ENCODE peak calls at places on chromosomes 2 and 18, in six cellular contexts. One of them, this sample, is unnamed.

GRCh38 chr2:12948231-12948962 is 231.7 kb downstream of the TRIB2 start:
- DNase-seq in spleen: no peak
- DNase-seq in Calu3: no peak
- DNase-seq in neural crest cell: no peak
- DNase-seq in HepG2: no peak
- DNase-seq in BJ: no peak
- DNase-seq in this sample: no peak

GRCh38 chr2:44171018-44171417 is 2.3 kb downstream of the PPM1B start:
- DNase-seq in spleen: no peak
- DNase-seq in Calu3: no peak
- DNase-seq in neural crest cell: no peak
- DNase-seq in HepG2: peak
- DNase-seq in BJ: peak
- DNase-seq in this sample: no peak

GRCh38 chr2:42906557-42907380 is 114.4 kb upstream of the HAAO start:
- DNase-seq in spleen: no peak
- DNase-seq in Calu3: peak
- DNase-seq in neural crest cell: no peak
- DNase-seq in HepG2: no peak
- DNase-seq in BJ: peak
- DNase-seq in this sample: no peak

GRCh38 chr18:60667016-60667415 is 294.4 kb upstream of the MC4R start:
- DNase-seq in spleen: no peak
- DNase-seq in Calu3: no peak
- DNase-seq in neural crest cell: no peak
- DNase-seq in HepG2: no peak
- DNase-seq in BJ: no peak
- DNase-seq in this sample: no peak

GRCh38 chr2:119240311-119241204 is 16.9 kb downstream of the STEAP3 start:
- DNase-seq in spleen: no peak
- DNase-seq in Calu3: peak
- DNase-seq in neural crest cell: no peak
- DNase-seq in HepG2: peak
- DNase-seq in BJ: no peak
- DNase-seq in this sample: no peak

GRCh38 chr2:133908171-133908570 is 339.9 kb upstream of the NCKAP5 start:
- DNase-seq in spleen: no peak
- DNase-seq in Calu3: no peak
- DNase-seq in neural crest cell: no peak
- DNase-seq in HepG2: no peak
- DNase-seq in BJ: no peak
- DNase-seq in this sample: no peak

GRCh38 chr2:25881759-25882158 is 3.5 kb upstream of the ASXL2 start:
- DNase-seq in spleen: no peak
- DNase-seq in Calu3: no peak
- DNase-seq in neural crest cell: no peak
- DNase-seq in HepG2: no peak
- DNase-seq in BJ: no peak
- DNase-seq in this sample: no peak

GRCh38 chr2:3288455-3289163 is 89.0 kb downstream of the EIPR1 start:
- DNase-seq in spleen: peak
- DNase-seq in Calu3: no peak
- DNase-seq in neural crest cell: no peak
- DNase-seq in HepG2: no peak
- DNase-seq in BJ: no peak
- DNase-seq in this sample: no peak

DNA sequence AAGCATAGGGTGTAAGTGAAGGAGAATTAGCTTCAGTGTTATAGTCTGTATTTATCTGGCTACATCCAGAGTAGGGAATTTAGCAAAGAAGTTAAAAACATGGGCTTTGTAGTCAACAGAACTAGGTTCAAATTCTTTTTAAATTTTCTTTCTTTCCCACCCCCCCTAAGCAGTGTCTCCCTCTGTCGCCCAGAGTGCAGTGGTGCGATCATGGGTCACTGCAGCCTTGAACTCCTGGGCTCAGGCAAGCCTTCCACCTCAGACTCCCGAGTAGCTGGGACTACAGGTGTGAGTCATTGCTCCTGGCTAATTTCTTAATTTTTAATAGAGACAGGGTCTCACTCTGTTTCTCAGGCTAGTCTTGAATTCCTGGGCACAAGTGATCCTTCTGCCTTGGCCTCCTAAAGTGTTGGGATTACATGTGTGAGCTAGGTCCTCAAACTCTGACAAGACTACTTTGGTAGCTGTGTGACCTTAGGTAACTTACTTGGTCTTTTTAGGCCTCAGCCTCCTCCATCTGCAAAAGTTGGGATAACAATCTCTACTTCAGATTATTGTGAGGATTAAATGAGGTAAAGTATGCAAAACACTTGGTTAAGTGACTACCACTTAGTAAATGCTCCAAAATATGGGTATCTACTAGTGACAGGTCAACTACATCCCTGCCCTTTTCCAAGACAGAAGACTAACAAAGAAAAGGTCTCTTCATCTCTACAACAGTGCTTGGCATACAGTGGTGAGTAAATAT is 17.8 kb downstream of the DOK1 start:
- DNase-seq in spleen: no peak
- DNase-seq in Calu3: no peak
- DNase-seq in neural crest cell: no peak
- DNase-seq in HepG2: no peak
- DNase-seq in BJ: no peak
- DNase-seq in this sample: no peak
- TF ChIP-seq CTCF in spleen: no peak
- TF ChIP-seq CTCF in Calu3: no peak
- TF ChIP-seq CTCF in neural crest cell: peak
- TF ChIP-seq CTCF in HepG2: peak
- TF ChIP-seq CTCF in BJ: no peak
- TF ChIP-seq CTCF in this sample: no peak

GRCh38 chr2:30476636-30477035 is 29.6 kb downstream of the LCLAT1 start:
- DNase-seq in spleen: no peak
- DNase-seq in Calu3: no peak
- DNase-seq in neural crest cell: no peak
- DNase-seq in HepG2: no peak
- DNase-seq in BJ: no peak
- DNase-seq in this sample: no peak

GRCh38 chr2:30472326-30472725 is 25.3 kb downstream of the LCLAT1 start:
- DNase-seq in spleen: no peak
- DNase-seq in Calu3: no peak
- DNase-seq in neural crest cell: no peak
- DNase-seq in HepG2: no peak
- DNase-seq in BJ: no peak
- DNase-seq in this sample: no peak

GRCh38 chr2:30480703-30481322 is 33.8 kb downstream of the LCLAT1 start:
- DNase-seq in spleen: no peak
- DNase-seq in Calu3: peak
- DNase-seq in neural crest cell: no peak
- DNase-seq in HepG2: no peak
- DNase-seq in BJ: no peak
- DNase-seq in this sample: no peak

GRCh38 chr2:30470426-30470825 is 23.4 kb downstream of the LCLAT1 start:
- DNase-seq in spleen: no peak
- DNase-seq in Calu3: no peak
- DNase-seq in neural crest cell: no peak
- DNase-seq in HepG2: no peak
- DNase-seq in BJ: no peak
- DNase-seq in this sample: no peak

DNA sequence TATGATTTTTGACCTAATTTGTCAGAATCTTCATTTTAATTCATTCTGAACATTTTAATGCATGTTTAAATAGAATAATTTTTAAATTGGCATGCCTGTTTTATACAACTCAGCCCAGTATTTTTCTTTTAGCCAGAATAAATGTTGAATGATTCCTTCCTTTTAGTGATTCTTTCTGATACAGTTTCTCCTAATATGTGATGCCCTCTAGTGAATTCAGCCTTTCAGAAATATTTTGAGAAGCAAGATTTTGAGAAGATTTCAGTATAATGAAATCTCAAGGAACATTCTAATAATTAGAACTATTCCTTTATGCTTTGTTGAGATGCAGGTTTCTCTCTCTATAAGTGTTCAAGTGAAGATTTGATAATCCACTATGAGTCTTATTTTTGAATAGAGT is 28.5 kb downstream of the LCLAT1 start:
- DNase-seq in spleen: no peak
- DNase-seq in Calu3: no peak
- DNase-seq in neural crest cell: no peak
- DNase-seq in HepG2: no peak
- DNase-seq in BJ: no peak
- DNase-seq in this sample: no peak
- TF ChIP-seq CTCF in spleen: no peak
- TF ChIP-seq CTCF in Calu3: no peak
- TF ChIP-seq CTCF in neural crest cell: no peak
- TF ChIP-seq CTCF in HepG2: no peak
- TF ChIP-seq CTCF in BJ: no peak
- TF ChIP-seq CTCF in this sample: peak

GRCh38 chr18:8241731-8242130 is 367.5 kb upstream of the RAB12 start:
- DNase-seq in spleen: no peak
- DNase-seq in Calu3: no peak
- DNase-seq in neural crest cell: no peak
- DNase-seq in HepG2: no peak
- DNase-seq in BJ: no peak
- DNase-seq in this sample: no peak

GRCh38 chr18:8242306-8242705 is 366.9 kb upstream of the RAB12 start:
- DNase-seq in spleen: no peak
- DNase-seq in Calu3: no peak
- DNase-seq in neural crest cell: no peak
- DNase-seq in HepG2: no peak
- DNase-seq in BJ: no peak
- DNase-seq in this sample: no peak

GRCh38 chr18:8248576-8248975 is 360.7 kb upstream of the RAB12 start:
- DNase-seq in spleen: no peak
- DNase-seq in Calu3: no peak
- DNase-seq in neural crest cell: no peak
- DNase-seq in HepG2: no peak
- DNase-seq in BJ: no peak
- DNase-seq in this sample: no peak

GRCh38 chr18:8252371-8252770 is 356.9 kb upstream of the RAB12 start:
- DNase-seq in spleen: no peak
- DNase-seq in Calu3: no peak
- DNase-seq in neural crest cell: no peak
- DNase-seq in HepG2: no peak
- DNase-seq in BJ: no peak
- DNase-seq in this sample: no peak

GRCh38 chr18:8247700-8248099 is 361.5 kb upstream of the RAB12 start:
- DNase-seq in spleen: no peak
- DNase-seq in Calu3: no peak
- DNase-seq in neural crest cell: no peak
- DNase-seq in HepG2: no peak
- DNase-seq in BJ: no peak
- DNase-seq in this sample: no peak
- TF ChIP-seq CTCF in spleen: no peak
- TF ChIP-seq CTCF in Calu3: no peak
- TF ChIP-seq CTCF in neural crest cell: no peak
- TF ChIP-seq CTCF in HepG2: no peak
- TF ChIP-seq CTCF in BJ: no peak
- TF ChIP-seq CTCF in this sample: no peak

GRCh38 chr2:111120253-111121027 is at the start of gene BCL2L11:
- DNase-seq in spleen: peak
- DNase-seq in Calu3: peak
- DNase-seq in neural crest cell: peak
- DNase-seq in HepG2: peak
- DNase-seq in BJ: peak
- DNase-seq in this sample: peak

GRCh38 chr2:111122631-111123421 is 2.1 kb downstream of the BCL2L11 start:
- DNase-seq in spleen: peak
- DNase-seq in Calu3: peak
- DNase-seq in neural crest cell: peak
- DNase-seq in HepG2: peak
- DNase-seq in BJ: peak
- DNase-seq in this sample: peak

GRCh38 chr2:111119847-111120252 is 864 bp upstream of the BCL2L11 start:
- DNase-seq in spleen: no peak
- DNase-seq in Calu3: no peak
- DNase-seq in neural crest cell: no peak
- DNase-seq in HepG2: no peak
- DNase-seq in BJ: no peak
- DNase-seq in this sample: peak

GRCh38 chr2:111121873-111122630 is 1.3 kb downstream of the BCL2L11 start:
- DNase-seq in spleen: peak
- DNase-seq in Calu3: peak
- DNase-seq in neural crest cell: peak
- DNase-seq in HepG2: peak
- DNase-seq in BJ: peak
- DNase-seq in this sample: peak

DNA sequence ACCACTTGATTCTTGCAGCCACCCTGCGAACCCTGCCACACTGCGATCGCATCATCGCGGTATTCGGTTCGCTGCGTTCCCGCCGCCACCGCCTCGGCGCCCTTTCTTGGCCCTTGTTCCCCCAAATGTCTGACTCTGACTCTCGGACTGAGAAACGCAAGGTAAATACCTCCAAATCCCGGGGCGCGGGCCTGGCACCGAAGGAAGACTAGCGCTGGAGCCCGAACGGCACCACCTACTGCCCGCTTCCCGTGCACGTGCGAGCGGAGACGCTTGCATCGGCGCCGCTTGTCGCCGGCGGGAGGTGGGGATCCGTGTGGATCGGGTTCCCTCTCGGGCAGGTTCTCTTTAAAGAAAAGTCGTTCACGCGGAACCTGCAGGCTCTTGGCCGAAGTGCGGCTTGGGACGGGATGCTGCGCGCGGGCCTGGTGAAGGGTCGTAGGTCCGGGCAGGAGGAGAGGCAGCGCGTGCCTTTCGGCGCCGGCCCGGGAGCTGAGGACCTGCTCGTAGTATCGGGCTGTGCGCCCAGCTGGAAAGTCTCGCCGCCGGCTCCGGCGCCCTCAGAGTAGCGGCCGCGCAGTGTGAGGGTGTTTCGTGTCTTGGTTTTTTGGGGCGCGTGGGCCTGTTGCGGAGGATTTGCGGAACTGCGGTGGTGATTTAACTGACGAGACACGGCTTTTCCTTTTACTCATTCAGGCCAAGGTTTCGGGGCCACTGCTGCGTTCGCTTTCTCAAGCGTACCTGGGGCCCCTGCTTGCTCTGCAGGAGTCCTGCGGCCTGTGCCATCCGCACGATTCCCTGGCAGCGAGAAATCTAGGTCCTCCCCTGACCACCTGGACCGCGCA is 536 bp downstream of the BCL2L11 start:
- DNase-seq in spleen: peak
- DNase-seq in Calu3: peak
- DNase-seq in neural crest cell: peak
- DNase-seq in HepG2: peak
- DNase-seq in BJ: no peak
- DNase-seq in this sample: peak
- TF ChIP-seq CTCF in spleen: no peak
- TF ChIP-seq CTCF in Calu3: no peak
- TF ChIP-seq CTCF in neural crest cell: peak
- TF ChIP-seq CTCF in HepG2: no peak
- TF ChIP-seq CTCF in BJ: peak
- TF ChIP-seq CTCF in this sample: no peak

DNA sequence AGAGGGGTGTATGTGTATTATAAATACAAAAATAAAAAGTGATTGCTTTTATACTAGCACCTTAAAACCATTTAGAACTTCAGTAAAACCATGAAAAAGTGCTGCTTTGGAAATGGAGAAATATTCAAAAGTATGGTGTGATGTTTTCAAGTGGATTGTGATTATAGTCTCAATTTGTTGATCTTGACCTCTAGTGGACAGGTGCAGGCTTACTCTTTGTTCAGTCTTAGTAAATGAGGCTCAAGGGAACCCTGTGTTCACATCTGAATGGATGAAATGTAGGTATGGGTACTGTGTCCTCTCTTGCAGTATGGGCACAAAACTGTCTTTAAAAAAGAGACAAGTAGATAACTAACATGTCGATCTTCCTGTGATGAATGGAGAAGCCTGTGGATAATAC is 145.8 kb downstream of the MCFD2 start:
- DNase-seq in spleen: no peak
- DNase-seq in Calu3: no peak
- DNase-seq in neural crest cell: no peak
- DNase-seq in HepG2: peak
- DNase-seq in BJ: no peak
- DNase-seq in this sample: no peak
- TF ChIP-seq CTCF in spleen: no peak
- TF ChIP-seq CTCF in Calu3: no peak
- TF ChIP-seq CTCF in neural crest cell: peak
- TF ChIP-seq CTCF in HepG2: peak
- TF ChIP-seq CTCF in BJ: no peak
- TF ChIP-seq CTCF in this sample: no peak

This sample was measured in activated CD8-positive, alpha-beta T cell treated with anti-CD3 and anti-CD28 coated beads for 36 hours.